ENCODE peak calls at places on chromosomes 3 and 15, in six cellular contexts. Y is dorsolateral prefrontal cortex, O is testis, A is pancreas, S is AG10803, J is IMR-90. C is an unnamed sample.

GRCh38 chr3:29064085-29064484 is 216.8 kb upstream of the RBMS3 start:
- DNase-seq in O (no peak), J (peak; percentile 80), A (no peak), S (peak; percentile 96), Y (no peak), C (no peak)

GRCh38 chr3:148723591-148723990 is 25.9 kb downstream of the AGTR1 start:
- DNase-seq in Y (no peak), J (peak; percentile 90), A (no peak), S (peak; percentile 81), O (no peak), C (peak; percentile 93)

GRCh38 chr3:192844366-192844765 is 73.3 kb downstream of the MB21D2 start:
- DNase-seq in O (no peak), Y (no peak), J (no peak), S (no peak), A (no peak), C (no peak)

GRCh38 chr3:151480492-151480891 is 19.6 kb upstream of the IGSF10 start:
- DNase-seq in J (no peak), A (no peak), Y (no peak), O (no peak), S (no peak), C (no peak)

GRCh38 chr15:69451951-69452701 is 492 bp upstream of the RPLP1 start:
- DNase-seq in J (peak; percentile 56), O (peak; percentile 41), A (no peak), S (peak; percentile 53), Y (no peak), C (peak; percentile 64)

GRCh38 chr3:140972833-140973232 is 31.2 kb downstream of the SLC25A36 start:
- DNase-seq in S (peak; percentile 28), J (peak; percentile 26), O (no peak), A (no peak), Y (no peak), C (peak; percentile 42)

GRCh38 chr3:131110087-131110486 is 83.4 kb downstream of the NEK11 start:
- DNase-seq in S (peak; percentile 87), A (no peak), O (no peak), J (peak; percentile 21), Y (no peak), C (peak; percentile 71)

GRCh38 chr3:124557433-124558232 is 172.6 kb upstream of the UMPS start:
- DNase-seq in J (peak; percentile 71), O (peak; percentile 62), Y (no peak), S (peak; percentile 17), A (peak; percentile 64), C (peak; percentile 60)

GRCh38 chr15:22979699-22980188 is 424 bp downstream of the CYFIP1 start:
- DNase-seq in S (no peak), A (peak; percentile 39), Y (no peak), J (peak; percentile 25), O (no peak), C (peak; percentile 39)

GRCh38 chr3:194215392-194215791 is 79.4 kb downstream of the HES1 start:
- DNase-seq in O (no peak), A (no peak), Y (no peak), S (no peak), J (no peak), C (no peak)

GRCh38 chr3:139388961-139389551 is 391 bp downstream of the COPB2 start:
- DNase-seq in O (no peak), A (no peak), S (no peak), J (no peak), Y (no peak), C (no peak)

GRCh38 chr3:187748050-187748481 is 2.8 kb upstream of the BCL6 start:
- DNase-seq in S (peak; percentile 73), O (peak; percentile 95), J (peak; percentile 78), Y (peak; percentile 94), A (peak; percentile 89), C (peak; percentile 89)

GRCh38 chr15:100121285-100121684 is 220.5 kb downstream of the ADAMTS17 start:
- DNase-seq in S (no peak), A (no peak), J (no peak), O (no peak), Y (no peak), C (no peak)

GRCh38 chr3:179324270-179324754 is 1.5 kb downstream of the ZNF639 start:
- DNase-seq in O (no peak), Y (no peak), S (peak; percentile 37), J (peak; percentile 65), A (no peak), C (peak; percentile 66)

GRCh38 chr15:72183781-72184164 is 13.8 kb downstream of the GRAMD2A start:
- DNase-seq in S (no peak), A (no peak), O (no peak), Y (no peak), J (no peak), C (no peak)

GRCh38 chr3:38630591-38630990 is 18.9 kb downstream of the SCN5A start:
- DNase-seq in O (no peak), J (no peak), S (no peak), Y (no peak), A (no peak), C (no peak)

GRCh38 chr15:68051109-68051508 is 3.0 kb upstream of the PIAS1 start:
- DNase-seq in Y (no peak), O (no peak), A (no peak), S (no peak), J (no peak), C (no peak)

GRCh38 chr3:30500666-30501399 is 105.6 kb upstream of the TGFBR2 start:
- DNase-seq in A (no peak), Y (no peak), J (no peak), O (no peak), S (no peak), C (no peak)

GRCh38 chr3:196941846-196942225 is 492 bp downstream of the NCBP2 start:
- DNase-seq in S (peak; percentile 42), Y (peak; percentile 68), O (peak; percentile 63), J (peak; percentile 51), A (peak; percentile 54), C (no peak)

GRCh38 chr3:142213298-142213697 is 12.1 kb downstream of the GK5 start:
- DNase-seq in J (no peak), A (no peak), O (peak; percentile 45), S (peak; percentile 25), Y (no peak), C (peak; percentile 92)

GRCh38 chr3:45473841-45474240 is 85.5 kb downstream of the LARS2 start:
- DNase-seq in O (no peak), J (peak; percentile 33), S (peak; percentile 93), Y (no peak), A (no peak), C (peak; percentile 87)

GRCh38 chr3:141266797-141267555 is 35.4 kb downstream of the PXYLP1 start:
- DNase-seq in Y (no peak), J (no peak), S (no peak), O (no peak), A (no peak), C (no peak)

GRCh38 chr3:94036909-94037507 is 8.6 kb upstream of the STX19 start:
- DNase-seq in A (no peak), O (no peak), J (peak; percentile 62), S (peak; percentile 66), Y (no peak), C (peak; percentile 74)

GRCh38 chr15:30943654-30944335 is 40.1 kb downstream of the FAN1 start:
- DNase-seq in S (no peak), J (no peak), A (no peak), O (no peak), Y (no peak), C (no peak)

GRCh38 chr3:79473993-79474392 is 293.8 kb downstream of the ROBO1 start:
- DNase-seq in J (no peak), A (no peak), O (no peak), S (no peak), Y (no peak), C (no peak)

GRCh38 chr3:60086811-60087210 is 1037.0 kb upstream of the CFAP20DC start:
- DNase-seq in A (no peak), O (no peak), Y (no peak), J (peak; percentile 18), S (peak; percentile 22), C (peak; percentile 0)

GRCh38 chr3:71163216-71163918 is 420.2 kb downstream of the FOXP1 start:
- DNase-seq in J (no peak), Y (no peak), A (peak; percentile 73), O (no peak), S (peak; percentile 44), C (peak; percentile 35)

GRCh38 chr3:77513541-77513940 is 473.6 kb downstream of the ROBO2 start:
- DNase-seq in S (peak; percentile 54), A (no peak), Y (no peak), J (no peak), O (no peak), C (no peak)

DNA sequence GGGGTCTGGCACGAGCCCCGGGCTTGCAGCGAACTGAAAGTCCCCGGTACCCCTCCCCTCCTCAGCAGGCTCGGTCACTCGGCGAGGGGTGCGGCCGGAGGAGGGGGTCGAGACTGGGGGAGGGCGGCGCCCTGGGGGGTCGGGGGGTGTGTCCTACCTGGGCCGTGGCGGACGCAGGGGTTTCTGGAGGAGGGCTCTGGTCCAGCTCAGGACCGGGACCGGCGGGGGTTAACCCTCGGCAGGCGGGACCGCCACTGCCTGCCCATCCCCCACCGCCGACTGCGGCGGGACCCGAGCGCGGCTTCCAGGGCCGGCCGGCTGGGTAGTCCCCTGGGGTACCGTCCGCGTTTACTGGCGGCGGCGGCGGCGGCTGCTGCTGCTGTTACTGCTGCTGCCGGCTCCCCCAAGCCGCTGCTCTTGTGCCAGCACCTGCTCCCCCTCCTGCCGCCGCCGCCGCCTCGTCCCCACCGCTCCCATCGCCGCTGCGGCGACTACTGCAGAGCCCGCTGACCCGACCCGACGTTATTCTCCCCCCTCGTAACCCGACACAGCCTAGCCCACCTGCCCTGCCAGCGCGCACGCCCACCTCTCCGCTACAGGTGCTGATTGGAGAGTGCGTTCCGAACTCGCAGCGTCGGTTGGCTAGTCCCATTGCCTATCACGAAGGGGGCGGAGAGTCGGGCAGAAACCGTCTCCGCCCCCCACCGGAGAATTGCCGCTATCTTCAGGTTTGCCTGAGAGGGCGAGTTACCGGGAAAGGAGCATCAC is at the start of gene TTBK2:
- DNase-seq in Y (peak; percentile 99), O (peak; percentile 99), A (peak; percentile 98), J (peak; percentile 99), S (peak; percentile 99), C (peak; percentile 100)
- H3K4me3 ChIP-seq in Y (peak within 1 kb of the TSS; percentile 86), O (peak within 1 kb of the TSS; percentile 94), A (peak within 1 kb of the TSS; percentile 96), J (peak within 1 kb of the TSS; percentile 97), S (peak within 1 kb of the TSS; percentile 72), C (peak within 1 kb of the TSS; percentile 82)

DNA sequence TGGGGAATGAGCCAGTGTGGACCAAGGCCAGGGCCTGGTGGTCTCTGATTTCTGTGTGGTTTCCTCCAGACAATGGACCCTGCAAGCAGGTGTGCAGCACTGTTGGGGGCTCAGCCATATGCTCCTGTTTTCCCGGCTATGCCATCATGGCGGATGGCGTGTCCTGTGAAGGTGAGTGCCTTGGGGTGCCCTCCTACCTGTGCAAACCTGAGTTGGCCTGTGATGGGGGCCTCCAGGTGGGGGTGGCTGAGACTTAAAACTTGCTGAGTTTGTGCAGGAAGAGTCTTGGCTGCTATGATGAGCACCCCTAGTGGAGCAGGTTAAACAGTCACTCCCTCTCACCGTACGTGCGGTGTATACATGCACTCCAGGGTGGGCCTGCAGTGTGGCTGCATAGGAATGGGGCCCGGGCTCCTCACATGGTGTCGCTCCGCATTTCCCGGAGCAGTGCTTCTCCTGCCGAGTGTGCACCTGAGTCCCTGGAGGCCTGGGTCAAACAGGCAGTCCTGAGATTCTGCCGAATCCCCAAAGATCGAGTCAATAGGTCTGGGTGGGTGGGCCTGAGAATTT is 70.8 kb downstream of the FBLN2 start:
- DNase-seq in Y (no peak), J (no peak), A (no peak), O (no peak), S (no peak), C (no peak)
- TF ChIP-seq CTCF in Y (no peak), J (no peak), A (no peak), O (no peak), S (no peak), C (no peak)

GRCh38 chr3:156685198-156685597 is 10.8 kb downstream of the TIPARP start:
- DNase-seq in Y (no peak), J (peak; percentile 53), S (peak; percentile 78), O (no peak), A (no peak), C (peak; percentile 72)
- H3K4me3 ChIP-seq in Y (no peak overlapping the region), J (no peak overlapping the region), S (peak overlapping the region; percentile 11), O (no peak overlapping the region), A (no peak overlapping the region), C (no peak overlapping the region)

GRCh38 chr15:92942706-92943105 is 42.6 kb downstream of the CHD2 start:
- DNase-seq in A (no peak), S (no peak), J (no peak), O (no peak), Y (no peak), C (no peak)
- TF ChIP-seq CTCF in A (no peak), S (no peak), J (no peak), O (no peak), Y (no peak), C (no peak)

C was measured in cardiac fibroblast.